ENCODE peak calls at places on chromosomes 2 and 18, in four cellular contexts. B is A549, Q is dorsolateral prefrontal cortex, G is NB4. N is an unnamed sample.

GRCh38 chr2:223586261-223586660 is 15.9 kb downstream of the SCG2 start:
- DNase-seq in B (no peak), Q (no peak), G (no peak), N (no peak)

GRCh38 chr2:10220516-10221391 is 82.0 kb upstream of the HPCAL1 start:
- DNase-seq in B (no peak), Q (no peak), G (peak; percentile 67), N (peak; percentile 20)

GRCh38 chr2:14480906-14481305 is 151.6 kb upstream of the LRATD1 start:
- DNase-seq in B (no peak), Q (no peak), G (no peak), N (no peak)

GRCh38 chr2:135839713-135840112 is 2.7 kb upstream of the LCT start:
- DNase-seq in B (no peak), Q (no peak), G (no peak), N (peak; percentile 66)

GRCh38 chr2:147945660-147946059 is 74.9 kb downstream of the ORC4 start:
- DNase-seq in B (no peak), Q (no peak), G (peak; percentile 7), N (no peak)

GRCh38 chr2:233565685-233566140 is 869 bp downstream of the USP40 start:
- DNase-seq in B (no peak), Q (no peak), G (no peak), N (no peak)

GRCh38 chr2:23545391-23545790 is 160.4 kb downstream of the KLHL29 start:
- DNase-seq in B (peak; percentile 14), Q (no peak), G (peak; percentile 43), N (no peak)

GRCh38 chr18:25921677-25922421 is 168.6 kb downstream of the SS18 start:
- DNase-seq in B (peak; percentile 47), Q (no peak), G (peak; percentile 58), N (no peak)

GRCh38 chr2:239222346-239223028 is 178.3 kb downstream of the HDAC4 start:
- DNase-seq in B (no peak), Q (no peak), G (peak; percentile 83), N (no peak)

GRCh38 chr18:48093104-48093503 is 162.6 kb upstream of the SMAD2 start:
- DNase-seq in B (no peak), Q (no peak), G (no peak), N (no peak)

GRCh38 chr18:48090021-48090420 is 159.6 kb upstream of the SMAD2 start:
- DNase-seq in B (no peak), Q (no peak), G (no peak), N (no peak)

GRCh38 chr18:48085781-48086487 is 155.5 kb upstream of the SMAD2 start:
- DNase-seq in B (no peak), Q (no peak), G (no peak), N (no peak)

GRCh38 chr18:48091869-48092497 is 161.5 kb upstream of the SMAD2 start:
- DNase-seq in B (no peak), Q (no peak), G (no peak), N (no peak)

GRCh38 chr18:48090702-48091101 is 160.2 kb upstream of the SMAD2 start:
- DNase-seq in B (no peak), Q (no peak), G (no peak), N (no peak)
- TF ChIP-seq CTCF in B (no peak), Q (no peak), G (no peak), N (no peak)

GRCh38 chr2:229443141-229443540 is 172.1 kb upstream of the PID1 start:
- DNase-seq in B (no peak), Q (no peak), G (no peak), N (no peak)
- TF ChIP-seq CTCF in B (no peak), Q (no peak), G (no peak), N (no peak)

DNA sequence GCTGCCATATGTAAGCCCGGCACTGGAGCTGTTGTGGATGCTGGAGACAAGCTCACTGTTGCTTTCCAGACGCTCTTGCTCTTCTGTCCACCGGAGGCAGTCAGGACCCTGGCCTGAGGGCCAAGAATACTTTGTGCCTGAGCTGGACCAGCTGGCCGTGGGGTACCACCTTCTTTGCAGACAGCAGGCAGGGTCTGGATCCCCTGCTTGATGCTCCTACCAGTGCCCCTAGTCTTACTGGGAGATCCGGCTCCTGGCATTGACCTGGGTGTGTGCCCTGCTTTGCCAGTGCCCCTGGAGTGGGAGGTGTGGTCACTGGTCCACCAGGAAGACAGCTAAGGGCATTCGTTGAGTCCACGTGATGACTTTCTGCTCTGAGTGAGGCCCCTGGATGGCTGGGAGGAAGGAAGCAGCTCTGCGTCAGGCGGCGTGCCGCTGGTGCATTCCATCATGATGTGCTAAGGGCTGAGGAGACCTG is 59.3 kb downstream of the LRRFIP1 start:
- DNase-seq in B (no peak), Q (no peak), G (peak; percentile 41), N (no peak)
- TF ChIP-seq CTCF in B (peak; percentile 14), Q (no peak), G (peak; percentile 49), N (peak; percentile 19)

DNA sequence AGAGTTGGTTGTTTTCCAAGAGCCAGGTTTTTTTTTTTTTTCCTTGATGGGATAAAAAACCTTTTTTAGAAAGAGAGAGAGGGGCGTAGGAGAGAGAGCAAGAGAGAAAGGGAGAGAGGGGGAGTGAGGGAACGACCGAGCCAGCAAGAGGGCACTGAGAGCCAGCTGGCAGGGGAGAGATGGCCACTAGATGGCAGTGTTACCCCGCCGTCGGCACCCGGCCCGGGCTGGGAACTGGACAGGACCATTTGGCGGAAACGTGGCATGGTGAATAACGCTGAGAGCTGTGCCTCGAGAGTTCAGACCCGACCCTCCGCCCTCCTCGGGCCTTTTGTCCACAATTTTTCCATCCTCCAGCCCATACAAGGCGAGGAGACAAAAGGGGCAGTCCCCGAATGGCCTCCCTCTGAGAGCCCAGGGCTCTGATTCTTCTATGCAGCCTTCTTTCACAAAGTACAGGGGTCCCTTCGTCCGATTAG is 286.7 kb upstream of the VRK2 start:
- DNase-seq in B (peak; percentile 71), Q (peak; percentile 94), G (peak; percentile 79), N (peak; percentile 36)
- TF ChIP-seq CTCF in B (peak; percentile 98), Q (peak; percentile 97), G (peak; percentile 89), N (peak; percentile 97)

DNA sequence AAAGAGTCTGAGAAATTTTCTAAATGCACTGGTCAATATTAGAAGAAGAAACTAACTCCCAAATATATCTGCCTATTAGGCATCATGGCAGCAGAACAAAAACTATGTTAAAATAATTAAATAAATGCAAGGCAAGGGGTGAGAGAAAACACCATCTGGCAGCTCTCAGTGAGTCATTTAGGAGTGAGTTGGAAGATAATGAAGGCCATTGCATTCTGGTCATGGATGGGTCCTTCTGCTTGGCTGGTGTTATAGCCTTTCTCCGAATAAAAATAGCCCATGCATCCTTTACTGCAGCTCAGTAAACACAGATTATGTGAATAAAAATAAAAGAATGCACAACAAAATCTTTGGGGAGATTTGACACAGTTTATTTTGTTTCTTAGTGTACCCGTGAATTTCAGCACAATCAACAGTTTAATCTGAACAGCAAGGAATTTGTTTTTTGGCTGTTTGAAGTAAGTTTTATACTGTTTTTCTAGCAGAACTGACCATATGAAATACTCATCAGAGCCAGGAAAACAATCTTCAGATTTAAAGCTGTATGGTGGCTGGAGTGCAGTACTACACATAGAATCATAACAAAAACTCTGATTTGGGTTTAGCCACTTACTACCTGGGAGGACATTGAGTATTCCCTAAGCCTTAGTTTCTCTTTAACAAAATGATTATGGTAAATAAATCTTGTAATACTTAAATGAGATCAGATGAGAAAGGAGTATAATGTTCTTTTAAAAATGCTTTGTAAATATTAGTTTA is 225.1 kb upstream of the ITGA4 start:
- DNase-seq in B (no peak), Q (no peak), G (no peak), N (peak; percentile 20)
- TF ChIP-seq CTCF in B (no peak), Q (no peak), G (no peak), N (no peak)

GRCh38 chr2:111618953-111619902 is 264.8 kb downstream of the ANAPC1 start:
- DNase-seq in B (no peak), Q (no peak), G (peak; percentile 71), N (no peak)
- TF ChIP-seq CTCF in B (peak; percentile 32), Q (no peak), G (peak; percentile 17), N (no peak)

GRCh38 chr2:156334496-156335478 is 2.3 kb upstream of the NR4A2 start:
- DNase-seq in B (peak; percentile 71), Q (peak; percentile 85), G (no peak), N (peak; percentile 88)
- TF ChIP-seq CTCF in B (no peak), Q (no peak), G (no peak), N (peak; percentile 22)

GRCh38 chr18:55579888-55580287 is 8.1 kb downstream of the TCF4 start:
- DNase-seq in B (no peak), Q (no peak), G (no peak), N (no peak)
- TF ChIP-seq CTCF in B (no peak), Q (no peak), G (no peak), N (no peak)

DNA sequence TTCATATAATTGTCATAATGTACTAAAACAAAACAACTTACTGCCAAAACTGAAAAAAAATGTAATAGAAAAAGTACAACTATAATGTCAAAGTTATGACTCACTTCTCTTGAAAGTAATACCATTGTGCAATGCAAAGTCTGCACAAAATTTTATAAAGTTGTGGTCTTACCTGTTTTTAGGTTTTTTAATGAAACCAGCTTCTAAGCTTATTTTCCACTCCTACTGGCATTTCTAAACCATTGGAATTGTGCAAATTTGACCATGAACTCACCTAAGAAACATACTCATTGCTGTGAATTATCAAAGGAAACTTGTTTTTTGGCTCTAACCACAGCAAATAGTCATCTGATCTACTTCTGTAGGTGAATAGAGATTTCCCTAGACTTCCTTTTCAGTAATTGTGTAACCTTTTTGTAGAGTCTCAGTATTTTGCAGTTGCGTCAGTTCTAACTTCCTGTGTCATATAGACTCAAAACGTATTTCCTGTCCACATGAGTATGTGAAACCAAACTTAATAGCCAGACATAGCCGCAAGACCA is 31.9 kb upstream of the TFPI start:
- DNase-seq in B (no peak), Q (no peak), G (peak; percentile 87), N (no peak)
- TF ChIP-seq CTCF in B (no peak), Q (no peak), G (no peak), N (no peak)

GRCh38 chr2:175140332-175140731 is 27.7 kb downstream of the ATF2 start:
- DNase-seq in B (no peak), Q (no peak), G (no peak), N (no peak)
- TF ChIP-seq CTCF in B (no peak), Q (no peak), G (no peak), N (no peak)